ENCODE peak calls at places on chromosomes 2 and 18, in nine cellular contexts. One of them, this sample, is unnamed.

GRCh38 chr2:88199912-88200682 is 30.0 kb downstream of the THNSL2 start:
- DNase-seq in activated CD8-positive, alpha-beta memory T cell treated with anti-CD3 and anti-CD28 coated beads for 24 hours: no peak
- DNase-seq in ELR: peak
- DNase-seq in stimulated activated CD4-positive, alpha-beta T cell treated with anti-CD3 and anti-CD28 coated beads, Interleukin-2, amount 100 ng/mL, for 24 hours: peak
- DNase-seq in NCI-H524: no peak
- DNase-seq in nephron progenitor cell: peak
- DNase-seq in AG09309: no peak
- DNase-seq in activated CD4-positive, alpha-beta T cell treated with anti-CD3 and anti-CD28 coated beads, Interleukin-2, amount 10 ng/mL, durations not matched to agents 7 days and 5 days: no peak
- DNase-seq in DMS53: peak
- DNase-seq in this sample: no peak

GRCh38 chr2:162333968-162334367 is 10.0 kb upstream of the GCA start:
- DNase-seq in activated CD4-positive, alpha-beta T cell treated with anti-CD3 and anti-CD28 coated beads, Interleukin-2, amount 10 ng/mL, durations not matched to agents 7 days and 5 days: peak
- DNase-seq in NCI-H524: peak
- DNase-seq in ELR: peak
- DNase-seq in DMS53: peak
- DNase-seq in AG09309: no peak
- DNase-seq in activated CD8-positive, alpha-beta memory T cell treated with anti-CD3 and anti-CD28 coated beads for 24 hours: no peak
- DNase-seq in nephron progenitor cell: peak
- DNase-seq in stimulated activated CD4-positive, alpha-beta T cell treated with anti-CD3 and anti-CD28 coated beads, Interleukin-2, amount 100 ng/mL, for 24 hours: no peak
- DNase-seq in this sample: no peak

GRCh38 chr18:55124078-55124477 is 164.8 kb upstream of the CCDC68 start:
- DNase-seq in activated CD8-positive, alpha-beta memory T cell treated with anti-CD3 and anti-CD28 coated beads for 24 hours: no peak
- DNase-seq in nephron progenitor cell: no peak
- DNase-seq in AG09309: no peak
- DNase-seq in NCI-H524: no peak
- DNase-seq in DMS53: peak
- DNase-seq in activated CD4-positive, alpha-beta T cell treated with anti-CD3 and anti-CD28 coated beads, Interleukin-2, amount 10 ng/mL, durations not matched to agents 7 days and 5 days: no peak
- DNase-seq in ELR: peak
- DNase-seq in stimulated activated CD4-positive, alpha-beta T cell treated with anti-CD3 and anti-CD28 coated beads, Interleukin-2, amount 100 ng/mL, for 24 hours: no peak
- DNase-seq in this sample: no peak

GRCh38 chr2:3986063-3986462 is 282.7 kb downstream of the DCDC2C start:
- DNase-seq in ELR: no peak
- DNase-seq in AG09309: no peak
- DNase-seq in activated CD8-positive, alpha-beta memory T cell treated with anti-CD3 and anti-CD28 coated beads for 24 hours: no peak
- DNase-seq in stimulated activated CD4-positive, alpha-beta T cell treated with anti-CD3 and anti-CD28 coated beads, Interleukin-2, amount 100 ng/mL, for 24 hours: no peak
- DNase-seq in nephron progenitor cell: no peak
- DNase-seq in NCI-H524: no peak
- DNase-seq in DMS53: no peak
- DNase-seq in activated CD4-positive, alpha-beta T cell treated with anti-CD3 and anti-CD28 coated beads, Interleukin-2, amount 10 ng/mL, durations not matched to agents 7 days and 5 days: no peak
- DNase-seq in this sample: no peak

GRCh38 chr2:164203131-164203530 is 418.2 kb downstream of the GRB14 start:
- DNase-seq in DMS53: no peak
- DNase-seq in activated CD4-positive, alpha-beta T cell treated with anti-CD3 and anti-CD28 coated beads, Interleukin-2, amount 10 ng/mL, durations not matched to agents 7 days and 5 days: no peak
- DNase-seq in stimulated activated CD4-positive, alpha-beta T cell treated with anti-CD3 and anti-CD28 coated beads, Interleukin-2, amount 100 ng/mL, for 24 hours: no peak
- DNase-seq in AG09309: no peak
- DNase-seq in NCI-H524: no peak
- DNase-seq in ELR: no peak
- DNase-seq in nephron progenitor cell: no peak
- DNase-seq in activated CD8-positive, alpha-beta memory T cell treated with anti-CD3 and anti-CD28 coated beads for 24 hours: no peak
- DNase-seq in this sample: no peak

GRCh38 chr18:10798727-10799435 is 273.1 kb downstream of the NAPG start:
- DNase-seq in ELR: peak
- DNase-seq in NCI-H524: no peak
- DNase-seq in stimulated activated CD4-positive, alpha-beta T cell treated with anti-CD3 and anti-CD28 coated beads, Interleukin-2, amount 100 ng/mL, for 24 hours: no peak
- DNase-seq in DMS53: no peak
- DNase-seq in activated CD4-positive, alpha-beta T cell treated with anti-CD3 and anti-CD28 coated beads, Interleukin-2, amount 10 ng/mL, durations not matched to agents 7 days and 5 days: no peak
- DNase-seq in activated CD8-positive, alpha-beta memory T cell treated with anti-CD3 and anti-CD28 coated beads for 24 hours: no peak
- DNase-seq in nephron progenitor cell: no peak
- DNase-seq in AG09309: no peak
- DNase-seq in this sample: no peak

GRCh38 chr2:18171191-18172139 is 293.0 kb downstream of the KCNS3 start:
- DNase-seq in activated CD8-positive, alpha-beta memory T cell treated with anti-CD3 and anti-CD28 coated beads for 24 hours: no peak
- DNase-seq in DMS53: no peak
- DNase-seq in stimulated activated CD4-positive, alpha-beta T cell treated with anti-CD3 and anti-CD28 coated beads, Interleukin-2, amount 100 ng/mL, for 24 hours: no peak
- DNase-seq in ELR: peak
- DNase-seq in activated CD4-positive, alpha-beta T cell treated with anti-CD3 and anti-CD28 coated beads, Interleukin-2, amount 10 ng/mL, durations not matched to agents 7 days and 5 days: no peak
- DNase-seq in AG09309: no peak
- DNase-seq in NCI-H524: no peak
- DNase-seq in nephron progenitor cell: no peak
- DNase-seq in this sample: no peak

GRCh38 chr18:8856769-8857393 is 151.5 kb downstream of the MTCL1 start:
- DNase-seq in AG09309: no peak
- DNase-seq in DMS53: no peak
- DNase-seq in activated CD4-positive, alpha-beta T cell treated with anti-CD3 and anti-CD28 coated beads, Interleukin-2, amount 10 ng/mL, durations not matched to agents 7 days and 5 days: no peak
- DNase-seq in NCI-H524: no peak
- DNase-seq in nephron progenitor cell: peak
- DNase-seq in stimulated activated CD4-positive, alpha-beta T cell treated with anti-CD3 and anti-CD28 coated beads, Interleukin-2, amount 100 ng/mL, for 24 hours: no peak
- DNase-seq in activated CD8-positive, alpha-beta memory T cell treated with anti-CD3 and anti-CD28 coated beads for 24 hours: no peak
- DNase-seq in ELR: no peak
- DNase-seq in this sample: no peak